ENCODE peak calls at places on chromosomes 2 and 18, in nine cellular contexts. One of them, this sample, is unnamed.

GRCh38 chr2:3246406-3246805 is 131.2 kb downstream of the EIPR1 start:
- DNase-seq in PC-9: no peak
- DNase-seq in HFF-Myc: no peak
- DNase-seq in astrocyte of the cerebellum: no peak
- DNase-seq in naive thymus-derived CD4-positive, alpha-beta T cell: no peak
- DNase-seq in lung: no peak
- DNase-seq in psoas muscle: no peak
- DNase-seq in cardiac fibroblast: no peak
- DNase-seq in NCI-H82: no peak
- DNase-seq in this sample: no peak

GRCh38 chr2:173999272-173999671 is 34.1 kb upstream of the SP3 start:
- DNase-seq in cardiac fibroblast: peak
- DNase-seq in naive thymus-derived CD4-positive, alpha-beta T cell: no peak
- DNase-seq in PC-9: no peak
- DNase-seq in NCI-H82: no peak
- DNase-seq in astrocyte of the cerebellum: no peak
- DNase-seq in psoas muscle: no peak
- DNase-seq in lung: no peak
- DNase-seq in HFF-Myc: no peak
- DNase-seq in this sample: no peak

GRCh38 chr2:8086796-8087479 is 594.9 kb upstream of the ID2 start:
- DNase-seq in NCI-H82: no peak
- DNase-seq in psoas muscle: no peak
- DNase-seq in lung: no peak
- DNase-seq in naive thymus-derived CD4-positive, alpha-beta T cell: no peak
- DNase-seq in PC-9: no peak
- DNase-seq in cardiac fibroblast: peak
- DNase-seq in HFF-Myc: peak
- DNase-seq in astrocyte of the cerebellum: peak
- DNase-seq in this sample: peak

GRCh38 chr2:29744976-29745375 is 176.4 kb downstream of the ALK start:
- DNase-seq in psoas muscle: no peak
- DNase-seq in lung: no peak
- DNase-seq in PC-9: no peak
- DNase-seq in naive thymus-derived CD4-positive, alpha-beta T cell: no peak
- DNase-seq in NCI-H82: no peak
- DNase-seq in cardiac fibroblast: no peak
- DNase-seq in astrocyte of the cerebellum: no peak
- DNase-seq in HFF-Myc: no peak
- DNase-seq in this sample: no peak

GRCh38 chr18:50393802-50394201 is 19.0 kb downstream of the SKA1 start:
- DNase-seq in PC-9: no peak
- DNase-seq in astrocyte of the cerebellum: no peak
- DNase-seq in HFF-Myc: no peak
- DNase-seq in NCI-H82: peak
- DNase-seq in naive thymus-derived CD4-positive, alpha-beta T cell: no peak
- DNase-seq in lung: no peak
- DNase-seq in cardiac fibroblast: no peak
- DNase-seq in psoas muscle: no peak
- DNase-seq in this sample: no peak

GRCh38 chr2:10529611-10530010 is 81.5 kb upstream of the ODC1 start:
- DNase-seq in NCI-H82: no peak
- DNase-seq in PC-9: no peak
- DNase-seq in psoas muscle: no peak
- DNase-seq in HFF-Myc: no peak
- DNase-seq in cardiac fibroblast: no peak
- DNase-seq in astrocyte of the cerebellum: no peak
- DNase-seq in lung: no peak
- DNase-seq in naive thymus-derived CD4-positive, alpha-beta T cell: no peak
- DNase-seq in this sample: no peak

GRCh38 chr2:147440694-147441093 is 404.1 kb upstream of the ACVR2A start:
- DNase-seq in astrocyte of the cerebellum: no peak
- DNase-seq in lung: no peak
- DNase-seq in naive thymus-derived CD4-positive, alpha-beta T cell: no peak
- DNase-seq in psoas muscle: no peak
- DNase-seq in NCI-H82: peak
- DNase-seq in HFF-Myc: no peak
- DNase-seq in cardiac fibroblast: no peak
- DNase-seq in PC-9: no peak
- DNase-seq in this sample: no peak

GRCh38 chr2:25483584-25484266 is 142.0 kb upstream of the DNMT3A start:
- DNase-seq in psoas muscle: no peak
- DNase-seq in astrocyte of the cerebellum: no peak
- DNase-seq in cardiac fibroblast: no peak
- DNase-seq in NCI-H82: no peak
- DNase-seq in PC-9: no peak
- DNase-seq in naive thymus-derived CD4-positive, alpha-beta T cell: no peak
- DNase-seq in lung: no peak
- DNase-seq in HFF-Myc: no peak
- DNase-seq in this sample: no peak

GRCh38 chr2:10901160-10901559 is 10.6 kb upstream of the KCNF1 start:
- DNase-seq in NCI-H82: peak
- DNase-seq in cardiac fibroblast: peak
- DNase-seq in HFF-Myc: no peak
- DNase-seq in lung: no peak
- DNase-seq in naive thymus-derived CD4-positive, alpha-beta T cell: no peak
- DNase-seq in PC-9: peak
- DNase-seq in astrocyte of the cerebellum: no peak
- DNase-seq in psoas muscle: no peak
- DNase-seq in this sample: no peak

GRCh38 chr2:135664623-135665068 is 77.0 kb upstream of the UBXN4 start:
- DNase-seq in naive thymus-derived CD4-positive, alpha-beta T cell: no peak
- DNase-seq in psoas muscle: no peak
- DNase-seq in astrocyte of the cerebellum: no peak
- DNase-seq in cardiac fibroblast: peak
- DNase-seq in HFF-Myc: no peak
- DNase-seq in NCI-H82: no peak
- DNase-seq in PC-9: no peak
- DNase-seq in lung: no peak
- DNase-seq in this sample: no peak

GRCh38 chr18:12828116-12829051 is 55.7 kb downstream of the PTPN2 start:
- DNase-seq in astrocyte of the cerebellum: no peak
- DNase-seq in PC-9: no peak
- DNase-seq in naive thymus-derived CD4-positive, alpha-beta T cell: no peak
- DNase-seq in cardiac fibroblast: no peak
- DNase-seq in NCI-H82: no peak
- DNase-seq in psoas muscle: no peak
- DNase-seq in HFF-Myc: no peak
- DNase-seq in lung: no peak
- DNase-seq in this sample: no peak

GRCh38 chr2:150885236-150885635 is 376.4 kb downstream of the RBM43 start:
- DNase-seq in naive thymus-derived CD4-positive, alpha-beta T cell: no peak
- DNase-seq in psoas muscle: no peak
- DNase-seq in lung: no peak
- DNase-seq in astrocyte of the cerebellum: no peak
- DNase-seq in cardiac fibroblast: peak
- DNase-seq in HFF-Myc: no peak
- DNase-seq in PC-9: no peak
- DNase-seq in NCI-H82: no peak
- DNase-seq in this sample: no peak

GRCh38 chr2:229164545-229165249 is 106.4 kb downstream of the PID1 start:
- DNase-seq in naive thymus-derived CD4-positive, alpha-beta T cell: no peak
- DNase-seq in NCI-H82: no peak
- DNase-seq in astrocyte of the cerebellum: no peak
- DNase-seq in cardiac fibroblast: peak
- DNase-seq in PC-9: no peak
- DNase-seq in lung: no peak
- DNase-seq in psoas muscle: no peak
- DNase-seq in HFF-Myc: no peak
- DNase-seq in this sample: peak

GRCh38 chr2:55153564-55154315 is 78.4 kb downstream of the CLHC1 start:
- DNase-seq in lung: no peak
- DNase-seq in naive thymus-derived CD4-positive, alpha-beta T cell: no peak
- DNase-seq in NCI-H82: no peak
- DNase-seq in astrocyte of the cerebellum: no peak
- DNase-seq in PC-9: peak
- DNase-seq in HFF-Myc: no peak
- DNase-seq in psoas muscle: no peak
- DNase-seq in cardiac fibroblast: no peak
- DNase-seq in this sample: no peak

GRCh38 chr2:40746150-40746549 is 294.3 kb upstream of the SLC8A1 start:
- DNase-seq in HFF-Myc: no peak
- DNase-seq in psoas muscle: no peak
- DNase-seq in lung: no peak
- DNase-seq in PC-9: no peak
- DNase-seq in cardiac fibroblast: no peak
- DNase-seq in naive thymus-derived CD4-positive, alpha-beta T cell: no peak
- DNase-seq in NCI-H82: no peak
- DNase-seq in astrocyte of the cerebellum: no peak
- DNase-seq in this sample: no peak

GRCh38 chr2:233209117-233209977 is 42.1 kb upstream of the ATG16L1 start:
- DNase-seq in psoas muscle: no peak
- DNase-seq in astrocyte of the cerebellum: peak
- DNase-seq in NCI-H82: no peak
- DNase-seq in naive thymus-derived CD4-positive, alpha-beta T cell: no peak
- DNase-seq in cardiac fibroblast: peak
- DNase-seq in HFF-Myc: no peak
- DNase-seq in lung: no peak
- DNase-seq in PC-9: peak
- DNase-seq in this sample: no peak

GRCh38 chr2:190781604-190782198 is 98.9 kb upstream of the GLS start:
- DNase-seq in psoas muscle: no peak
- DNase-seq in NCI-H82: peak
- DNase-seq in astrocyte of the cerebellum: peak
- DNase-seq in lung: peak
- DNase-seq in cardiac fibroblast: peak
- DNase-seq in PC-9: no peak
- DNase-seq in HFF-Myc: no peak
- DNase-seq in naive thymus-derived CD4-positive, alpha-beta T cell: peak
- DNase-seq in this sample: peak

GRCh38 chr2:76415821-76416220 is 705.1 kb upstream of the GCFC2 start:
- DNase-seq in naive thymus-derived CD4-positive, alpha-beta T cell: no peak
- DNase-seq in lung: no peak
- DNase-seq in cardiac fibroblast: no peak
- DNase-seq in NCI-H82: no peak
- DNase-seq in PC-9: no peak
- DNase-seq in astrocyte of the cerebellum: no peak
- DNase-seq in HFF-Myc: no peak
- DNase-seq in psoas muscle: no peak
- DNase-seq in this sample: no peak

GRCh38 chr2:229254206-229254605 is 16.9 kb downstream of the PID1 start:
- DNase-seq in NCI-H82: no peak
- DNase-seq in PC-9: no peak
- DNase-seq in cardiac fibroblast: no peak
- DNase-seq in astrocyte of the cerebellum: no peak
- DNase-seq in HFF-Myc: no peak
- DNase-seq in lung: no peak
- DNase-seq in naive thymus-derived CD4-positive, alpha-beta T cell: no peak
- DNase-seq in psoas muscle: no peak
- DNase-seq in this sample: no peak

GRCh38 chr2:71513096-71513495 is 59.7 kb downstream of the DYSF start:
- DNase-seq in cardiac fibroblast: no peak
- DNase-seq in HFF-Myc: no peak
- DNase-seq in naive thymus-derived CD4-positive, alpha-beta T cell: no peak
- DNase-seq in lung: no peak
- DNase-seq in psoas muscle: no peak
- DNase-seq in PC-9: no peak
- DNase-seq in astrocyte of the cerebellum: no peak
- DNase-seq in NCI-H82: no peak
- DNase-seq in this sample: no peak

GRCh38 chr2:218260742-218261423 is at the start of gene GPBAR1:
- DNase-seq in cardiac fibroblast: no peak
- DNase-seq in naive thymus-derived CD4-positive, alpha-beta T cell: no peak
- DNase-seq in HFF-Myc: no peak
- DNase-seq in PC-9: no peak
- DNase-seq in astrocyte of the cerebellum: no peak
- DNase-seq in NCI-H82: peak
- DNase-seq in lung: no peak
- DNase-seq in psoas muscle: peak
- DNase-seq in this sample: no peak

GRCh38 chr18:36378194-36378593 is 80.7 kb downstream of the FHOD3 start:
- DNase-seq in NCI-H82: peak
- DNase-seq in PC-9: no peak
- DNase-seq in cardiac fibroblast: no peak
- DNase-seq in astrocyte of the cerebellum: no peak
- DNase-seq in naive thymus-derived CD4-positive, alpha-beta T cell: no peak
- DNase-seq in psoas muscle: no peak
- DNase-seq in lung: no peak
- DNase-seq in HFF-Myc: no peak
- DNase-seq in this sample: no peak

This sample was measured in AG08396.